ENCODE peak calls at places on chromosomes 2 and 18, in seven cellular contexts. One of them, this sample, is unnamed.

GRCh38 chr2:44934962-44935853 is 6.3 kb upstream of the SIX3 start:
- DNase-seq in PC-9: no peak
- DNase-seq in SK-N-SH: peak; percentile 80
- DNase-seq in uterus: no peak
- DNase-seq in AG04450: no peak
- DNase-seq in HCT116: no peak
- DNase-seq in upper lobe of left lung: no peak
- DNase-seq in this sample: no peak

GRCh38 chr18:60053747-60054304 is 154.0 kb downstream of the PMAIP1 start:
- DNase-seq in PC-9: peak; percentile 99
- DNase-seq in SK-N-SH: no peak
- DNase-seq in uterus: no peak
- DNase-seq in AG04450: peak; percentile 78
- DNase-seq in HCT116: peak; percentile 97
- DNase-seq in upper lobe of left lung: no peak
- DNase-seq in this sample: no peak

GRCh38 chr2:221235941-221236340 is 336.2 kb downstream of the EPHA4 start:
- DNase-seq in PC-9: no peak
- DNase-seq in SK-N-SH: no peak
- DNase-seq in uterus: no peak
- DNase-seq in AG04450: no peak
- DNase-seq in HCT116: no peak
- DNase-seq in upper lobe of left lung: no peak
- DNase-seq in this sample: no peak

GRCh38 chr2:116582850-116583249 is 1231.6 kb upstream of the DDX18 start:
- DNase-seq in PC-9: no peak
- DNase-seq in SK-N-SH: no peak
- DNase-seq in uterus: no peak
- DNase-seq in AG04450: no peak
- DNase-seq in HCT116: no peak
- DNase-seq in upper lobe of left lung: no peak
- DNase-seq in this sample: no peak

GRCh38 chr2:9207641-9208301 is 1.2 kb downstream of the ASAP2 start:
- DNase-seq in PC-9: peak; percentile 53
- DNase-seq in SK-N-SH: peak; percentile 84
- DNase-seq in uterus: no peak
- DNase-seq in AG04450: no peak
- DNase-seq in HCT116: no peak
- DNase-seq in upper lobe of left lung: peak; percentile 63
- DNase-seq in this sample: no peak

GRCh38 chr2:43425659-43426058 is 170.2 kb downstream of the THADA start:
- DNase-seq in PC-9: no peak
- DNase-seq in SK-N-SH: no peak
- DNase-seq in uterus: no peak
- DNase-seq in AG04450: no peak
- DNase-seq in HCT116: no peak
- DNase-seq in upper lobe of left lung: no peak
- DNase-seq in this sample: no peak

GRCh38 chr2:10064932-10065682 is 15.1 kb downstream of the CYS1 start:
- DNase-seq in PC-9: no peak
- DNase-seq in SK-N-SH: no peak
- DNase-seq in uterus: no peak
- DNase-seq in AG04450: no peak
- DNase-seq in HCT116: no peak
- DNase-seq in upper lobe of left lung: no peak
- DNase-seq in this sample: no peak

GRCh38 chr18:63762518-63762917 is 12.7 kb upstream of the SERPINB7 start:
- DNase-seq in PC-9: no peak
- DNase-seq in SK-N-SH: no peak
- DNase-seq in uterus: no peak
- DNase-seq in AG04450: peak; percentile 36
- DNase-seq in HCT116: no peak
- DNase-seq in upper lobe of left lung: no peak
- DNase-seq in this sample: no peak

GRCh38 chr2:864501-865106 is 86.0 kb upstream of the SNTG2 start:
- DNase-seq in PC-9: no peak
- DNase-seq in SK-N-SH: no peak
- DNase-seq in uterus: no peak
- DNase-seq in AG04450: no peak
- DNase-seq in HCT116: no peak
- DNase-seq in upper lobe of left lung: no peak
- DNase-seq in this sample: no peak

GRCh38 chr2:59701271-59701994 is 852.0 kb downstream of the BCL11A start:
- DNase-seq in PC-9: no peak
- DNase-seq in SK-N-SH: no peak
- DNase-seq in uterus: no peak
- DNase-seq in AG04450: no peak
- DNase-seq in HCT116: no peak
- DNase-seq in upper lobe of left lung: no peak
- DNase-seq in this sample: no peak

GRCh38 chr2:42115588-42115987 is 53.6 kb upstream of the EML4 start:
- DNase-seq in PC-9: no peak
- DNase-seq in SK-N-SH: no peak
- DNase-seq in uterus: no peak
- DNase-seq in AG04450: no peak
- DNase-seq in HCT116: no peak
- DNase-seq in upper lobe of left lung: no peak
- DNase-seq in this sample: no peak

GRCh38 chr18:32271649-32272324 is 81.9 kb downstream of the MEP1B start:
- DNase-seq in PC-9: no peak
- DNase-seq in SK-N-SH: peak; percentile 62
- DNase-seq in uterus: no peak
- DNase-seq in AG04450: peak; percentile 3
- DNase-seq in HCT116: peak; percentile 16
- DNase-seq in upper lobe of left lung: no peak
- DNase-seq in this sample: no peak

GRCh38 chr2:33153008-33153407 is 206.3 kb downstream of the LTBP1 start:
- DNase-seq in PC-9: no peak
- DNase-seq in SK-N-SH: no peak
- DNase-seq in uterus: no peak
- DNase-seq in AG04450: no peak
- DNase-seq in HCT116: no peak
- DNase-seq in upper lobe of left lung: no peak
- DNase-seq in this sample: no peak

GRCh38 chr2:9657731-9658130 is 26.9 kb upstream of the YWHAQ start:
- DNase-seq in PC-9: no peak
- DNase-seq in SK-N-SH: no peak
- DNase-seq in uterus: no peak
- DNase-seq in AG04450: no peak
- DNase-seq in HCT116: no peak
- DNase-seq in upper lobe of left lung: no peak
- DNase-seq in this sample: no peak

GRCh38 chr2:215609089-215610032 is 173.5 kb upstream of the FN1 start:
- DNase-seq in PC-9: peak; percentile 34
- DNase-seq in SK-N-SH: no peak
- DNase-seq in uterus: no peak
- DNase-seq in AG04450: no peak
- DNase-seq in HCT116: no peak
- DNase-seq in upper lobe of left lung: no peak
- DNase-seq in this sample: no peak

GRCh38 chr2:233026211-233026813 is 6.2 kb upstream of the NEU2 start:
- DNase-seq in PC-9: peak; percentile 97
- DNase-seq in SK-N-SH: no peak
- DNase-seq in uterus: no peak
- DNase-seq in AG04450: peak; percentile 4
- DNase-seq in HCT116: no peak
- DNase-seq in upper lobe of left lung: no peak
- DNase-seq in this sample: no peak

GRCh38 chr2:53640466-53640865 is 127.1 kb upstream of the CHAC2 start:
- DNase-seq in PC-9: no peak
- DNase-seq in SK-N-SH: no peak
- DNase-seq in uterus: no peak
- DNase-seq in AG04450: no peak
- DNase-seq in HCT116: no peak
- DNase-seq in upper lobe of left lung: no peak
- DNase-seq in this sample: no peak

GRCh38 chr2:208265371-208265806 is 666 bp upstream of the PIKFYVE start:
- DNase-seq in PC-9: no peak
- DNase-seq in SK-N-SH: peak; percentile 35
- DNase-seq in uterus: no peak
- DNase-seq in AG04450: no peak
- DNase-seq in HCT116: no peak
- DNase-seq in upper lobe of left lung: no peak
- DNase-seq in this sample: peak; percentile 51

GRCh38 chr18:23158884-23159820 is 23.9 kb downstream of the CABLES1 start:
- DNase-seq in PC-9: no peak
- DNase-seq in SK-N-SH: no peak
- DNase-seq in uterus: no peak
- DNase-seq in AG04450: no peak
- DNase-seq in HCT116: no peak
- DNase-seq in upper lobe of left lung: no peak
- DNase-seq in this sample: no peak

GRCh38 chr2:134815741-134816140 is 22.7 kb upstream of the ACMSD start:
- DNase-seq in PC-9: no peak
- DNase-seq in SK-N-SH: no peak
- DNase-seq in uterus: no peak
- DNase-seq in AG04450: no peak
- DNase-seq in HCT116: no peak
- DNase-seq in upper lobe of left lung: no peak
- DNase-seq in this sample: no peak

GRCh38 chr18:48831802-48832201 is 119.0 kb downstream of the SMAD7 start:
- DNase-seq in PC-9: no peak
- DNase-seq in SK-N-SH: no peak
- DNase-seq in uterus: no peak
- DNase-seq in AG04450: no peak
- DNase-seq in HCT116: no peak
- DNase-seq in upper lobe of left lung: no peak
- DNase-seq in this sample: no peak

GRCh38 chr2:88765154-88765948 is 73.9 kb downstream of the RPIA start:
- DNase-seq in PC-9: no peak
- DNase-seq in SK-N-SH: peak; percentile 52
- DNase-seq in uterus: no peak
- DNase-seq in AG04450: no peak
- DNase-seq in HCT116: no peak
- DNase-seq in upper lobe of left lung: no peak
- DNase-seq in this sample: peak; percentile 22

GRCh38 chr2:36662638-36663037 is 33.9 kb upstream of the VIT start:
- DNase-seq in PC-9: no peak
- DNase-seq in SK-N-SH: no peak
- DNase-seq in uterus: no peak
- DNase-seq in AG04450: no peak
- DNase-seq in HCT116: no peak
- DNase-seq in upper lobe of left lung: no peak
- DNase-seq in this sample: no peak

GRCh38 chr2:104845552-104845931 is 8.4 kb upstream of the POU3F3 start:
- DNase-seq in PC-9: no peak
- DNase-seq in SK-N-SH: no peak
- DNase-seq in uterus: no peak
- DNase-seq in AG04450: no peak
- DNase-seq in HCT116: no peak
- DNase-seq in upper lobe of left lung: no peak
- DNase-seq in this sample: no peak

GRCh38 chr2:169190197-169190775 is 120.9 kb downstream of the DHRS9 start:
- DNase-seq in PC-9: no peak
- DNase-seq in SK-N-SH: no peak
- DNase-seq in uterus: no peak
- DNase-seq in AG04450: no peak
- DNase-seq in HCT116: no peak
- DNase-seq in upper lobe of left lung: no peak
- DNase-seq in this sample: no peak

GRCh38 chr2:79833235-79833878 is 320.5 kb downstream of the CTNNA2 start:
- DNase-seq in PC-9: no peak
- DNase-seq in SK-N-SH: no peak
- DNase-seq in uterus: no peak
- DNase-seq in AG04450: no peak
- DNase-seq in HCT116: no peak
- DNase-seq in upper lobe of left lung: no peak
- DNase-seq in this sample: no peak

DNA sequence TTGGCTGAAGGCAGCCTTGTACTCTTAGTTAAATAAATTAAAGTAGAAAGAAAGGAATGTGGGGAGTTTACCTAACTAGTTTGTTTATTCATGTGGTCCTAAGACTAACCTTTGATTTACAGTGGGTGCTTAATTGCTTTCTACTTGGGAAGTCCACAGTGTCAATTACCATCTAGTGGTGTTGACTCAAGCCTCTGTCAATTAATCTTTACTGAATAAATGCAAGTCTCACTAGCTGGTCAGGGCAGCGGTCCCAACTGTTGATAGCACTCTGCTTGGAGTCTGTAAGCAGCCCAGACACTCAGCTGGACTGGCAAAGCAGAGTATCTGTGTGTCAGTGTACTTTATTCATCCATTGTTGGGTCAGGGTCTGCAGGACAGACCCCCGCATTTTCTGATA is 15.8 kb downstream of the ZNF514 start:
- DNase-seq in PC-9: no peak
- DNase-seq in SK-N-SH: no peak
- DNase-seq in uterus: no peak
- DNase-seq in AG04450: no peak
- DNase-seq in HCT116: no peak
- DNase-seq in upper lobe of left lung: no peak
- DNase-seq in this sample: no peak
- H3K9me3 ChIP-seq in PC-9: peaks cover 58% of the 10 kb centered on the region
- H3K9me3 ChIP-seq in SK-N-SH: peaks cover 18% of the 10 kb centered on the region
- H3K9me3 ChIP-seq in uterus: peaks cover 17% of the 10 kb centered on the region
- H3K9me3 ChIP-seq in AG04450: peaks cover 58% of the 10 kb centered on the region
- H3K9me3 ChIP-seq in HCT116: peaks cover 20% of the 10 kb centered on the region
- H3K9me3 ChIP-seq in upper lobe of left lung: peaks cover 53% of the 10 kb centered on the region
- H3K9me3 ChIP-seq in this sample: peaks cover 88% of the 10 kb centered on the region

DNA sequence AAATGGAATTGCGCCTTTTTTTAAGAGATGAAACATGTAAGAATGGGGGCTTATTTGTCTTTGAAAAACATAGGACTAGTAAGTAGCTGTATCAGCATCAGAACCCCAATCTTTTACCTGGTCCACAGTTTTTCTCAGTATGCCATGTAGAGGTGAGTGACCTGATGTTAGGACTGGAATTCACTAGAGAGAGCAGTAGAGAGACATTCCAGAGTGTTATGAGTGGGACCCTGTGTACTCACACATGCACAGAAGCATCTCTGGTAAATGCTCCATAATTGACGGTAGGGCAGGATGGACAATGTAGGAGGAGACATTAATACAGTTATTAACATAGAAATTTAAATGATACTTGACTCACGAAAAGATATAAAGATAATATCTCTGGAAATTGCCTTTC is 1.4 kb upstream of the GALNT13 start:
- DNase-seq in PC-9: no peak
- DNase-seq in SK-N-SH: peak; percentile 32
- DNase-seq in uterus: no peak
- DNase-seq in AG04450: no peak
- DNase-seq in HCT116: no peak
- DNase-seq in upper lobe of left lung: no peak
- DNase-seq in this sample: no peak
- TF ChIP-seq CTCF in PC-9: peak; percentile 37
- TF ChIP-seq CTCF in SK-N-SH: peak; percentile 34
- TF ChIP-seq CTCF in uterus: no peak
- TF ChIP-seq CTCF in AG04450: no peak
- TF ChIP-seq CTCF in HCT116: peak; percentile 28
- TF ChIP-seq CTCF in upper lobe of left lung: no peak
- TF ChIP-seq CTCF in this sample: no peak

GRCh38 chr18:76494181-76494540 is 881 bp downstream of the ZNF516 start:
- DNase-seq in PC-9: no peak
- DNase-seq in SK-N-SH: peak; percentile 57
- DNase-seq in uterus: peak; percentile 63
- DNase-seq in AG04450: no peak
- DNase-seq in HCT116: no peak
- DNase-seq in upper lobe of left lung: peak; percentile 46
- DNase-seq in this sample: no peak
- H3K27me3 ChIP-seq in PC-9: no peaks in the 10 kb centered on the region
- H3K27me3 ChIP-seq in SK-N-SH: no peaks in the 10 kb centered on the region
- H3K27me3 ChIP-seq in uterus: no peaks in the 10 kb centered on the region
- H3K27me3 ChIP-seq in AG04450: no peaks in the 10 kb centered on the region
- H3K27me3 ChIP-seq in HCT116: no peaks in the 10 kb centered on the region
- H3K27me3 ChIP-seq in upper lobe of left lung: no peaks in the 10 kb centered on the region
- H3K27me3 ChIP-seq in this sample: peaks cover 13% of the 10 kb centered on the region

GRCh38 chr18:8926464-8926863 is 176.0 kb upstream of the NDUFV2 start:
- DNase-seq in PC-9: no peak
- DNase-seq in SK-N-SH: no peak
- DNase-seq in uterus: no peak
- DNase-seq in AG04450: no peak
- DNase-seq in HCT116: no peak
- DNase-seq in upper lobe of left lung: no peak
- DNase-seq in this sample: no peak
- H3K9me3 ChIP-seq in PC-9: peaks cover 10% of the 10 kb centered on the region
- H3K9me3 ChIP-seq in SK-N-SH: no peaks in the 10 kb centered on the region
- H3K9me3 ChIP-seq in uterus: peaks cover 8% of the 10 kb centered on the region
- H3K9me3 ChIP-seq in AG04450: peaks cover 16% of the 10 kb centered on the region
- H3K9me3 ChIP-seq in HCT116: peaks cover 10% of the 10 kb centered on the region
- H3K9me3 ChIP-seq in upper lobe of left lung: no peaks in the 10 kb centered on the region
- H3K9me3 ChIP-seq in this sample: peaks cover 11% of the 10 kb centered on the region

This sample was measured in CD4-positive, alpha-beta T cell.